ENCODE peak calls at places on chromosomes 4 and X, in five cellular contexts. K, P, W, D and B are unnamed samples.

GRCh38 chrX:47662144-47662657 is 3.2 kb upstream of the UXT start:
- DNase-seq in P (peak), D (peak), W (no peak), K (no peak), B (no peak)

GRCh38 chr4:38184404-38184803 is 224.2 kb downstream of the PTTG2 start:
- DNase-seq in D (no peak), W (no peak), P (no peak), K (no peak), B (no peak)

GRCh38 chr4:147854154-147854553 is 122.3 kb downstream of the ARHGAP10 start:
- DNase-seq in P (no peak), D (no peak), K (no peak), W (no peak), B (no peak)

GRCh38 chr4:13888112-13888511 is 260.6 kb upstream of the BOD1L1 start:
- DNase-seq in W (no peak), P (peak), K (no peak), D (no peak), B (no peak)

GRCh38 chrX:78092296-78092695 is 11.8 kb upstream of the PGK1 start:
- DNase-seq in W (peak), P (peak), D (no peak), K (no peak), B (peak)

GRCh38 chr4:74283614-74284013 is 24.7 kb upstream of the EPGN start:
- DNase-seq in K (no peak), W (no peak), P (peak), D (no peak), B (no peak)

GRCh38 chrX:56726609-56727008 is 2.4 kb upstream of the NBDY start:
- DNase-seq in P (peak), W (peak), D (peak), K (peak), B (no peak)

GRCh38 chrX:97446298-97446882 is 562.7 kb downstream of the RPA4 start:
- DNase-seq in K (peak), P (no peak), W (no peak), D (no peak), B (no peak)

GRCh38 chr4:3257125-3257690 is 8.2 kb downstream of the MSANTD1 start:
- DNase-seq in P (no peak), D (no peak), W (no peak), K (no peak), B (no peak)

GRCh38 chrX:37998586-37999267 is 7.6 kb upstream of the SYTL5 start:
- DNase-seq in P (peak), D (no peak), K (no peak), W (no peak), B (no peak)

GRCh38 chr4:26061248-26061986 is 147.4 kb downstream of the SMIM20 start:
- DNase-seq in P (peak), D (peak), K (peak), W (peak), B (no peak)

GRCh38 chrX:2596856-2597255 is 94.2 kb upstream of the CD99 start:
- DNase-seq in K (no peak), D (no peak), W (no peak), P (no peak), B (no peak)

GRCh38 chrX:84362184-84362838 is 139.9 kb downstream of the HDX start:
- DNase-seq in W (no peak), D (no peak), P (peak), K (no peak), B (no peak)

GRCh38 chr4:52198356-52198755 is 147.3 kb downstream of the SPATA18 start:
- DNase-seq in W (no peak), K (no peak), P (no peak), D (no peak), B (no peak)

GRCh38 chr4:181802207-181802606 is 441.0 kb upstream of the TENM3 start:
- DNase-seq in W (no peak), P (no peak), K (no peak), D (no peak), B (no peak)

GRCh38 chr4:766152-766515 is 59.8 kb downstream of the CPLX1 start:
- DNase-seq in P (peak), D (no peak), K (no peak), W (no peak), B (no peak)

GRCh38 chr4:74549936-74550335 is 105.0 kb downstream of the AREG start:
- DNase-seq in D (no peak), W (no peak), P (peak), K (no peak), B (no peak)

GRCh38 chr4:627751-628150 is 2.4 kb downstream of the PDE6B start:
- DNase-seq in K (no peak), P (no peak), D (no peak), W (no peak), B (no peak)

GRCh38 chrX:17584248-17584681 is 153.0 kb upstream of the SCML1 start:
- DNase-seq in D (no peak), W (no peak), K (no peak), P (peak), B (no peak)

GRCh38 chrX:17098516-17099247 is 152.2 kb downstream of the REPS2 start:
- DNase-seq in D (no peak), W (no peak), P (no peak), K (no peak), B (peak)

GRCh38 chrX:66638591-66639500 is at the start of gene EDA2R:
- DNase-seq in P (peak), W (peak), D (no peak), K (peak), B (peak)

GRCh38 chr4:146932111-146932510 is 13.6 kb downstream of the TTC29 start:
- DNase-seq in W (no peak), P (peak), D (no peak), K (no peak), B (no peak)

GRCh38 chr4:93743638-93744037 is 84.9 kb upstream of the ATOH1 start:
- DNase-seq in K (no peak), W (no peak), D (no peak), P (no peak), B (no peak)

GRCh38 chr4:8179074-8179473 is 20.0 kb upstream of the SH3TC1 start:
- DNase-seq in D (no peak), P (no peak), W (no peak), K (no peak), B (no peak)

GRCh38 chr4:67104145-67104544 is 441.2 kb downstream of the CENPC start:
- DNase-seq in D (no peak), K (no peak), W (no peak), P (no peak), B (no peak)

GRCh38 chr4:180923476-180923875 is 1319.7 kb upstream of the TENM3 start:
- DNase-seq in K (no peak), D (no peak), P (peak), W (no peak), B (no peak)

GRCh38 chr4:2248821-2249261 is 6.9 kb upstream of the HAUS3 start:
- DNase-seq in K (peak), D (no peak), W (no peak), P (no peak), B (no peak)

GRCh38 chr4:74202062-74202586 is 44.2 kb downstream of the MTHFD2L start:
- DNase-seq in K (no peak), D (no peak), P (peak), W (peak), B (no peak)

GRCh38 chr4:39032218-39033085 is at the start of gene TMEM156:
- DNase-seq in D (peak), K (no peak), W (peak), P (peak), B (peak)

GRCh38 chr4:69066945-69067344 is 29.3 kb upstream of the UGT2B7 start:
- DNase-seq in P (peak), W (no peak), K (no peak), D (no peak), B (no peak)

GRCh38 chr4:5036239-5036638 is 15.0 kb upstream of the STK32B start:
- DNase-seq in D (peak), K (no peak), W (no peak), P (peak), B (no peak)

GRCh38 chrX:100648601-100649417 is 4.8 kb downstream of the SRPX2 start:
- DNase-seq in D (no peak), W (peak), P (peak), K (no peak), B (no peak)

GRCh38 chr4:178894126-178894525 is 1451.9 kb upstream of the AGA start:
- DNase-seq in K (no peak), D (no peak), P (no peak), W (no peak), B (no peak)

GRCh38 chr4:15920723-15921591 is 17.6 kb downstream of the FGFBP1 start:
- DNase-seq in K (no peak), W (no peak), D (no peak), P (peak), B (no peak)
- TF ChIP-seq MXI1 in K (no peak), W (no peak), D (no peak), P (no peak), B (no peak)

GRCh38 chr4:54660591-54660990 is 2.8 kb downstream of the KIT start:
- DNase-seq in K (no peak), D (no peak), W (no peak), P (no peak), B (no peak)
- TF ChIP-seq MXI1 in K (no peak), D (no peak), W (no peak), P (no peak), B (no peak)

DNA sequence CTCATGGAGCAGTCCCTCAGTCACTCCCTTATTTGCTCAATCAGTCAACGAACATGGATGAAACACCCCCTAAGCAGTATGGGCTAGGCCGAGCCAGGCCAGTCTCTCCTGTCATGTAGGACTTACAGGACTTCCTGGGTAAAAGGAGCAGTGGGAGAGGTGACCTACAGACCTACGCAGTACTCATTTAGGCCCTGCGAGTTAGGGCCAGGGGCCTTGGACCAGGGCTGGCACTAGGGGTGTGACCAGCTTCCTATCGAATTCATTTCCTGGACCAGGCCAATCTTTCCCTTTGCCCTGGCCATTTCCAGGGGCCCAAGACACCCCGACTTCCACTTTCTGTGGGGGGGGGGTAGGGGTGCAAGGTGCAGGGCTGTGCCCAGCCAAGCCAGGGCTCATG is 164.2 kb downstream of the EFNB1 start:
- DNase-seq in D (no peak), W (no peak), K (no peak), P (no peak), B (no peak)
- TF ChIP-seq MXI1 in D (no peak), W (no peak), K (no peak), P (no peak), B (no peak)

DNA sequence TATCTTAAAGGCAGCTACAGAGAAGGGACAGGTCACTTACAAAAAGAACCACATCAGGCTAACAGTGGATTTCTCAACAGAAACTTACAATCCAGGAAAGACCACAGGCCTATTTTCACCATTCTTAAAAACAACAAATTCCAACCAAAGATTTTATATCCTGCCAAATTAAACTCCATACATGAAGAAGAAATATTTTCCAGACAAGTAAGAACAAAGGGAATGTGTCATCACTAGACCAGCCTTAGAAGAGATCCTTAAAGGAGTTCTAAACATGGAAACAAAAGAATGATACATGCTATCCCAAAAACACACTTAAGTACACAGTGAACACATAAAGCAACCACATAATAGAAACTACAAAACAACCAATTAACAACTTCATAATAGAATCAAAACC is 105.6 kb downstream of the ANXA10 start:
- DNase-seq in K (no peak), W (no peak), D (no peak), P (peak), B (no peak)
- TF ChIP-seq MXI1 in K (no peak), W (no peak), D (no peak), P (no peak), B (no peak)